ENCODE peak calls at places on chromosomes 3 and 15, in six cellular contexts. Q is OCI-LY7; G is CD4-positive, alpha-beta T cell; C is fibroblast of lung; Y is breast epithelium; K is RWPE1. O is an unnamed sample.

GRCh38 chr3:62876064-62876463 is 848 bp upstream of the CADPS start:
- DNase-seq in Q (peak; percentile 87), G (no peak), C (peak; percentile 52), Y (no peak), K (peak; percentile 38), O (peak; percentile 72)

GRCh38 chr15:45630958-45631691 is 3.7 kb upstream of the SQOR start:
- DNase-seq in Q (no peak), G (no peak), C (peak; percentile 66), Y (no peak), K (peak; percentile 61), O (no peak)

GRCh38 chr3:189950258-189950657 is 170.4 kb downstream of the P3H2 start:
- DNase-seq in Q (no peak), G (no peak), C (no peak), Y (peak; percentile 60), K (no peak), O (no peak)

GRCh38 chr3:46668116-46668515 is 25.4 kb downstream of the ALS2CL start:
- DNase-seq in Q (no peak), G (no peak), C (no peak), Y (no peak), K (no peak), O (no peak)

GRCh38 chr3:111249421-111249820 is 177.8 kb downstream of the NECTIN3 start:
- DNase-seq in Q (no peak), G (no peak), C (no peak), Y (no peak), K (no peak), O (no peak)

GRCh38 chr3:188092648-188093047 is 61.3 kb upstream of the LPP start:
- DNase-seq in Q (peak; percentile 90), G (no peak), C (peak; percentile 43), Y (no peak), K (no peak), O (no peak)

GRCh38 chr15:57635300-57635944 is 43.7 kb downstream of the MYZAP start:
- DNase-seq in Q (no peak), G (no peak), C (no peak), Y (no peak), K (no peak), O (no peak)

GRCh38 chr3:120561251-120562045 is 34.7 kb upstream of the NDUFB4 start:
- DNase-seq in Q (peak; percentile 68), G (peak; percentile 66), C (peak; percentile 77), Y (peak; percentile 32), K (peak; percentile 45), O (peak; percentile 67)

GRCh38 chr15:88897456-88898194 is 2.3 kb upstream of the HAPLN3 start:
- DNase-seq in Q (peak; percentile 31), G (peak; percentile 77), C (peak; percentile 77), Y (peak; percentile 89), K (peak; percentile 90), O (peak; percentile 95)

GRCh38 chr3:42686832-42687650 is 1.7 kb downstream of the KLHL40 start:
- DNase-seq in Q (no peak), G (no peak), C (no peak), Y (no peak), K (no peak), O (no peak)

GRCh38 chr15:48861813-48862431 is 16.0 kb upstream of the EID1 start:
- DNase-seq in Q (peak; percentile 77), G (peak; percentile 7), C (peak; percentile 86), Y (no peak), K (peak; percentile 62), O (peak; percentile 65)

GRCh38 chr3:159443266-159443665 is 545.4 kb upstream of the IL12A start:
- DNase-seq in Q (no peak), G (no peak), C (no peak), Y (no peak), K (no peak), O (no peak)

GRCh38 chr3:155185623-155186022 is 105.5 kb downstream of the MME start:
- DNase-seq in Q (no peak), G (no peak), C (peak; percentile 74), Y (no peak), K (peak; percentile 50), O (no peak)

GRCh38 chr3:67601385-67601784 is 53.0 kb downstream of the SUCLG2 start:
- DNase-seq in Q (no peak), G (no peak), C (no peak), Y (no peak), K (no peak), O (no peak)

GRCh38 chr3:67608034-67608433 is 46.4 kb downstream of the SUCLG2 start:
- DNase-seq in Q (no peak), G (no peak), C (no peak), Y (no peak), K (no peak), O (no peak)

GRCh38 chr3:67602816-67603215 is 51.6 kb downstream of the SUCLG2 start:
- DNase-seq in Q (no peak), G (no peak), C (no peak), Y (no peak), K (no peak), O (no peak)

GRCh38 chr3:67601919-67602608 is 52.3 kb downstream of the SUCLG2 start:
- DNase-seq in Q (no peak), G (no peak), C (no peak), Y (no peak), K (no peak), O (no peak)

GRCh38 chr3:67605377-67605776 is 49.0 kb downstream of the SUCLG2 start:
- DNase-seq in Q (no peak), G (no peak), C (peak; percentile 75), Y (no peak), K (peak; percentile 1), O (no peak)
- TF ChIP-seq CTCF in Q (peak; percentile 16), G (no peak), C (peak; percentile 56), Y (no peak), K (no peak), O (no peak)

DNA sequence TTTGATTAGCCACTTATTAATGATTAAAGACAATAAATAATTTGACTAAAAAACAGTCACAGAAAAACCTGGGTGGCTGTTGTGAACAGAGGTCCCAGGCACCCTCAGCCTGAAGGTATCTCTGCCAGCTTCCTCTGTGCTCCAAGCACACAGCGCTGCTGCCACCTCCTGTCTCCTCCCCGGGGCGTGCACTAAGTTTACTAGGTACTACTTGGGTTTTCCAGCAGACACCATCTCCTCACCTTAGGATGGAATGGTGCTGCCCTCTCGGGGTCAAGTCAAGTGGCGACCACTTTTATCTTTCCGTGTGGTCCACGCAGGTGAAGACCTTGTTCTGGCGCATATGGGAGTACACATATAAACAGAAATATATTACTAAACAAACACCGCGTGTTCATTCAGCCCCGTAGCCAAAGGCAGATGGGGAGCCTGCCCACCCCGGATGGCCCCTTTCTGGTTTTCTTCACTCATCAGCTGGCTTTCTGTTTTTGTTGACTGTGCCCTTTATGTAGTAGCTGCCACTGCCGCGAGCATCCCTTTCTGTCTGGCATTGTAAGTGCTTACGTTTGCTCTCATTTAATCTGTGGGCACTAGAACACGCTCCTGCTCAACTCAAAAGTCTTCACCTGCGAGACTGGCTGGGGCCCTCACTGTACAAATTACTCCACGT is 128.0 kb downstream of the LRIG1 start:
- DNase-seq in Q (peak; percentile 26), G (peak; percentile 30), C (no peak), Y (no peak), K (no peak), O (no peak)
- TF ChIP-seq CTCF in Q (peak; percentile 38), G (peak; percentile 17), C (peak; percentile 11), Y (no peak), K (no peak), O (no peak)

DNA sequence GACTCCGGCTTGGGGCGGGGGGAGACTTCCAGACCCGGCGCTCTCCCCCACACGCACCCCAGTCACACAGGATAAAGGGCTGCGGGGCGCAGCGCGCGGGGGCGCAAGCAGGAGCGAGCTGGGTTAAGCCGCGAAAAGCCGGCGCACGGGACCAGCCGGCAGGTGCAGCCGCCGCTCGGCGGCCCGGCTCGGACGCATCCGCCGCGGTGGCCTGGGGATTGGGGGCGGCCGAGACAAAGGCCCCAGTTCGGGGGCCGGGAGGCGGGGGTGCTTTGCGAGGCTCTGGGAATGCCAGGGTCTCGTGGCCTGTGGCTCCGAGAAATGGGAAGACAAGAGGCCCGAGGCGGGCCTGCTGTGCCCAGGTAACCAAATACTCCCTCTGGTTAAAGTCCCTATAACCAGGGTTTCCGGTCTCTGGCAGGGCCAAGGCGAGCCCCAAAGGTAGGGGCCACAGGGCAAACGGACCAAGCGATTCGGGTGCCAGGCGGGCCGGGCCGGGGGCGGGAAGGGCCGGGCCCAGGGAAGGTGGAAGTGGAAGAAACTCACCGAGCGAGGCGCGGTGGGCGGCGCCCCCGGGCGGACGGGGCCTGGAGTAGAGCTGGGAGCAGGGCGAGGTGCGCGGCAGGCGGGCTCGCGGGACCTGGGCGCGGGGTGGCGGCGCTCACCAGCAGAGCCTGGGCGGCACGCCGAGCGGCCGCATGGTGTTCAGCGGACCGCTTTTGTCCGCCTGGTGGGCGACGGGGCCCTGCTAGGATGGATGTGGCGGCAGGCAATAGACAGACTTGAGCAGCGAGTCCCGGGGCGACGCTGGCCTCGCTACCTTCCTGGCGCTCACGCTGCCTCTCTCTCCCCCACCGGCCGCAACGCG is at the start of gene GATA2:
- DNase-seq in Q (peak; percentile 14), G (no peak), C (no peak), Y (no peak), K (no peak), O (no peak)
- TF ChIP-seq CTCF in Q (peak; percentile 43), G (no peak), C (no peak), Y (no peak), K (peak; percentile 17), O (no peak)

DNA sequence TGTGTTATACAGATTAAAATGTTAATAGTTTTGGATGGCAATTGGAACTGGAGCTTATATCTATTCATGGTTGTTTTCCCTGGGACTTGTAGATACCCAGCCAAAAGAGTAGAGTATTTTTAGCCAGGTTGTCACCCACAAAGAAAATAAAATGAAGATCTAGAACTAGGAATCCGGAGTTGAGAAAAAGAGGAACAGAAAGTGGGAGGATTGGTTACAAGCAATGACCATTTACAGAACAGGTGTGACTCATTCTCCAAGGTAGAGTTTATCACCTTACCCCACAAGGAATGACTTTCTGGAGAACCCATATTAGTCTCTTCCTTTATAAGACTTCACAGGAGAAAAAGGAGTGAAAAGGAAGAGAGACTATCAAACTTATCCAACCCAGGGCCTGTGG is 99.8 kb downstream of the TMEM108 start:
- DNase-seq in Q (peak; percentile 12), G (no peak), C (no peak), Y (no peak), K (no peak), O (no peak)
- TF ChIP-seq CTCF in Q (no peak), G (no peak), C (no peak), Y (no peak), K (no peak), O (no peak)

GRCh38 chr15:31892513-31892912 is 137.8 kb upstream of the CHRNA7 start:
- DNase-seq in Q (no peak), G (no peak), C (no peak), Y (no peak), K (no peak), O (no peak)

DNA sequence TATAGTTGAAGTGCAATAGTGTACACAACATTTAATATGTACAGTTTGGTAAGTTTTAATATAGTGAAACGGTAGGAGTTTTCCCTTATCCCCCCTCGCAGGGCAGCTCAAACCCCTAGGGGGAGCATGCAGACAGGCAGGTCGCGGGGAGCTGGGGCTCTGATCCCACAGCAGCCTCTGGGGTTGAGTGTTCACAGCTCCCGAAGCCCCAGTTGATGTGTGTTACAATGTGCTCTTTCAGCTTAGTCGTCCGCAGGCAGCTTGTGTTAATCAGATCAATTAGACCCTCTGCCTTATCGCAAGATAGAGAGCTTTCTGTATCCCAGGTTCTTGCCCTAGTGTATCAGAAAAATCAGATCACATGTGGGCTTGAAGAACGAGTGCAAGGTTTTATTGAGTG is 143.1 kb upstream of the CHRNA7 start:
- DNase-seq in Q (no peak), G (no peak), C (no peak), Y (no peak), K (no peak), O (no peak)
- TF ChIP-seq CTCF in Q (peak; percentile 34), G (no peak), C (no peak), Y (no peak), K (no peak), O (no peak)

GRCh38 chr3:32124977-32125376 is 18.6 kb downstream of the GPD1L start:
- DNase-seq in Q (no peak), G (no peak), C (no peak), Y (no peak), K (no peak), O (no peak)
- TF ChIP-seq CTCF in Q (no peak), G (no peak), C (no peak), Y (no peak), K (no peak), O (no peak)